ENCODE peak calls at places on chromosome 1, in five cellular contexts. Z is EH; J is stimulated activated CD8-positive, alpha-beta memory T cell treated with anti-CD3 and anti-CD28 coated beads, Interleukin-4, amount 100 ng/mL, for 1 hour; K is GM20000; Y is GM12892. B is an unnamed sample.

GRCh38 chr1:159084867-159085266 is 8.3 kb upstream of the AIM2 start:
- DNase-seq in J (no peak), Y (no peak), K (no peak), Z (no peak), B (no peak)

GRCh38 chr1:224252466-224252865 is 69.4 kb downstream of the DEGS1 start:
- DNase-seq in Z (no peak), K (no peak), J (no peak), Y (no peak), B (no peak)

GRCh38 chr1:193181985-193182384 is 4.4 kb downstream of the B3GALT2 start:
- DNase-seq in J (no peak), Z (no peak), Y (no peak), K (no peak), B (no peak)

GRCh38 chr1:179228783-179229213 is 679 bp downstream of the ABL2 start:
- DNase-seq in K (no peak), Y (no peak), J (no peak), Z (peak; percentile 50), B (no peak)

GRCh38 chr1:20719261-20719660 is 1.5 kb upstream of the KIF17 start:
- DNase-seq in Z (no peak), J (no peak), K (no peak), Y (peak; percentile 13), B (no peak)

GRCh38 chr1:22772054-22772453 is 61.4 kb downstream of the EPHB2 start:
- DNase-seq in J (no peak), Z (no peak), K (no peak), Y (no peak), B (no peak)

GRCh38 chr1:52306227-52307006 is 59.6 kb downstream of the CC2D1B start:
- DNase-seq in J (no peak), Z (no peak), Y (no peak), K (no peak), B (no peak)

GRCh38 chr1:91685994-91686393 is 185.3 kb downstream of the CDC7 start:
- DNase-seq in J (no peak), K (no peak), Y (no peak), Z (no peak), B (no peak)